ENCODE peak calls at places on chromosomes 4 and X, in six cellular contexts. G is cardiac fibroblast, D is GM06990, E is BJ, V is psoas muscle, C is tibial artery. W is an unnamed sample.

GRCh38 chrX:109874548-109874947 is 128.4 kb upstream of the TMEM164 start:
- DNase-seq in G (no peak), D (no peak), E (no peak), V (no peak), C (no peak), W (no peak)

GRCh38 chr4:21768349-21769310 is 179.9 kb downstream of the KCNIP4 start:
- DNase-seq in G (peak), D (peak), E (no peak), V (no peak), C (no peak), W (peak)

GRCh38 chrX:38561951-38562719 is 793 bp downstream of the TSPAN7 start:
- DNase-seq in G (no peak), D (no peak), E (no peak), V (peak), C (peak), W (no peak)

GRCh38 chr4:112523008-112523440 is 7.0 kb upstream of the NEUROG2 start:
- DNase-seq in G (peak), D (peak), E (no peak), V (no peak), C (no peak), W (no peak)

GRCh38 chr4:184386271-184386781 is 88.0 kb downstream of the IRF2 start:
- DNase-seq in G (no peak), D (no peak), E (no peak), V (no peak), C (no peak), W (no peak)

GRCh38 chr4:6674500-6675149 is 19.1 kb upstream of the S100P start:
- DNase-seq in G (peak), D (no peak), E (no peak), V (no peak), C (no peak), W (peak)

GRCh38 chr4:10158355-10158942 is 41.9 kb upstream of the WDR1 start:
- DNase-seq in G (peak), D (no peak), E (no peak), V (no peak), C (no peak), W (peak)

GRCh38 chr4:89216422-89216821 is 91.2 kb downstream of the GPRIN3 start:
- DNase-seq in G (no peak), D (no peak), E (no peak), V (no peak), C (no peak), W (no peak)

GRCh38 chrX:13374364-13374763 is 54.5 kb upstream of the ATXN3L start:
- DNase-seq in G (no peak), D (no peak), E (no peak), V (no peak), C (no peak), W (no peak)

DNA sequence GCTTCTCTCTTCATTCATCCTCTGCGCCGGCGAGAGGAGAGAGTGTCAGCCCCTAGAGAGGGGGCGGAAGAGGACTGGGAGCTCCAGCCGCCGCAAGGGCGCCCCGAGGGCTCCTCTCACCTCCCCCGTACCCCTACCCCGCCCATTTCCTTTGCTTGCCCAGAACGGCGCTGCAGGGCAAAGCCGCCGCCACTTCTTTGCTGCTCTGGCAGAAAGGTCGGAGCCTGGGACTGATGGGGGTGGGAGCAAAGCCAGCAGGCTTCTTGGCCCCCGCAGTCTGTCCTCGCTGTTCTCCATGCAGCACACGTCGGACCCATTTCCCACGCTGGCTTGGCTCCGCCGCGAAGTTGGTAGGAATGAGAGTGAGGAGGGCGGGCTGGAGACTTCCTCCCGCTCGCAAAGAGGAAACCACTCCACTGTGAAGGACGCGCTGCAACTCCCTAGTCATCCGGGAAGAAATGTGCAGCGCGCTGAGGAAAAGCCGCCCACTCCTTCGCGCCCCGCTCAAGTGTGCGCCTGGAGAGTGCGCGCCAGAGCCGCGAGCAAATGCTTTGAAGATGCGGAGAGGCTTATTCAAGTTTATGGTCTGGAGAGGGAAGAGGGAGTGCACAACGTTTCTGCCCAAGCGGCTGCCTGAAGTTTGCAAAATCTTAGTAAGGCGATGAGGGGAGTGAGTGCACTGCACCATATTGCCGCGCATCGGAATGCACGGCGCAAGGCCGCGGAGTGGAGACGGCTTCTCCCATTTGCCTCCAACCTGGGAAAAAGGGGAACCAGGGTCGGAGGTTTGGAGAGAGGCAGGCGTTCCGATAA is 2.8 kb upstream of the PCDH7 start:
- DNase-seq in G (peak), D (peak), E (no peak), V (peak), C (peak), W (peak)
- TF ChIP-seq CTCF in G (no peak), D (no peak), E (peak), V (no peak), C (no peak), W (no peak)

DNA sequence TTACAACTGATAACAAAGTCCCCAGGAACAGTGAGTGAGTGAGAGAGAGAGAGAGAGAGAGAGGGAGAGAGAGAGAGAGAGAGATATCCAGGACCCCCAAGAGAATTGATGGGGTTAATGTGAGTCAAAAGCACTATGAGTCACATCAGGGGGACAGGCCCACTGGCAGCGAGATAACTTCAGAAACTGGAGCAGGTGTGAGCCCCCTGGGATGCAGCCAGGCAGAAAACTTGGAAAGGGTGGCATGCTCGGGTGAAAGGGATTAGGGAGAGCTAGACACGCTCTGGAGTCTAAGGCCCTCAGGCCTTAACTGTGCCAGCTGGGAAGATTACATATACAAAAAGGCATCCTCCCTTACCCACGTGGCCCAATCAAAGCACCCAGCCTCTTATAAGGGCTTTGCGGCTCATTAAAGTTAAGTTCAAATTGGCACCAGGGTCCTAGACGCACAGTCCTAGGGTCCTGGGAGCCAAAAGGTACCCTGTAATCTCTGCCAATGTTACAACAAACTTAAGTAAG is 843 bp downstream of the ACOT9 start:
- DNase-seq in G (peak), D (peak), E (peak), V (peak), C (peak), W (peak)
- TF ChIP-seq CTCF in G (no peak), D (no peak), E (no peak), V (no peak), C (no peak), W (no peak)

GRCh38 chr4:75434105-75434504 is 80.1 kb downstream of the RCHY1 start:
- DNase-seq in G (no peak), D (no peak), E (no peak), V (no peak), C (no peak), W (no peak)

GRCh38 chr4:75429208-75429607 is 85.0 kb downstream of the RCHY1 start:
- DNase-seq in G (no peak), D (peak), E (no peak), V (no peak), C (no peak), W (no peak)

DNA sequence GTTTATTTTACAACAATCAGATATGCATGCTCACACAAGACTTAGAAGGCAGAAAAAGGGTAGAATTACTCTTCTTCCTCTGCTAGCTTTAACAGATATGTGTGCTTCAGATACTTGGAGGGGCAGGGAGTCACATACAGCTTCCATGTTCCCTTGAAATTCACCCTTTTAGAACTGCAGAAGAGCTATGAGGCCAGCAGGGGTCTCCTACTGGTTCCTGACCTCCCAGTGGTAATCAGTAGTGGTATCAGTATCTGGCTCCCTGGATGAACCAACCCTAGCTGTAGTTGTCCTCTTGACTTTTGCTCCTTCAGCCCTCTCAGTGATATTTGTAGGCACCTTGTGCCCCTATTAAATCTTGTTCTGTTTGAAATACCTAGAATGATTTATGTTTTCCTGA is 81.5 kb downstream of the RCHY1 start:
- DNase-seq in G (peak), D (no peak), E (no peak), V (no peak), C (no peak), W (peak)
- TF ChIP-seq CTCF in G (peak), D (peak), E (peak), V (no peak), C (no peak), W (no peak)

GRCh38 chr4:28225005-28225404 is 1364.4 kb downstream of the STIM2 start:
- DNase-seq in G (peak), D (no peak), E (no peak), V (no peak), C (no peak), W (peak)
- TF ChIP-seq CTCF in G (peak), D (no peak), E (peak), V (no peak), C (no peak), W (peak)